ENCODE peak calls at places on chromosomes 3 and 15, in six cellular contexts. R is tibial artery, V is activated T-cell treated with anti-CD3 and anti-CD28 coated beads for 1 hour, T is PC-3, J is H54, Q is foreskin fibroblast. X is an unnamed sample.
A peak's percentile ranks its signal among the peaks of the same experiment; 100 is the strongest.

GRCh38 chr3:177567833-177568232 is 370.6 kb upstream of the TBL1XR1 start:
- DNase-seq in R (no peak), V (no peak), Q (peak; percentile 52), J (peak; percentile 33), T (peak; percentile 40), X (no peak)

GRCh38 chr3:59759298-59760169 is 709.7 kb upstream of the CFAP20DC start:
- DNase-seq in J (no peak), Q (peak; percentile 28), R (no peak), V (no peak), T (no peak), X (no peak)

GRCh38 chr3:156161172-156161571 is 40.8 kb downstream of the KCNAB1 start:
- DNase-seq in Q (peak; percentile 45), T (peak; percentile 74), V (no peak), R (no peak), J (no peak), X (peak; percentile 72)

GRCh38 chr15:80072285-80072684 is 12.8 kb downstream of the ZFAND6 start:
- DNase-seq in Q (peak; percentile 85), T (peak; percentile 92), V (no peak), J (no peak), R (no peak), X (peak; percentile 92)

GRCh38 chr3:22971497-22971896 is 231.6 kb upstream of the UBE2E2 start:
- DNase-seq in J (no peak), R (no peak), T (no peak), Q (no peak), V (no peak), X (no peak)

GRCh38 chr3:46717447-46718231 is at the start of gene PRSS50:
- DNase-seq in T (no peak), Q (no peak), V (no peak), J (no peak), R (peak; percentile 62), X (no peak)

GRCh38 chr3:196639517-196640500 is at the start of gene NRROS:
- DNase-seq in T (no peak), R (peak; percentile 83), V (peak; percentile 55), J (peak; percentile 71), Q (peak; percentile 84), X (peak; percentile 51)

GRCh38 chr15:29638781-29639180 is 183.5 kb downstream of the TJP1 start:
- DNase-seq in T (peak; percentile 68), V (no peak), R (no peak), Q (no peak), J (peak; percentile 58), X (no peak)

GRCh38 chr3:12730511-12731234 is 28.4 kb downstream of the TMEM40 start:
- DNase-seq in T (peak; percentile 63), R (no peak), V (no peak), J (no peak), Q (peak; percentile 16), X (no peak)

GRCh38 chr15:63503739-63504246 is 600 bp upstream of the USP3 start:
- DNase-seq in T (peak; percentile 68), J (no peak), V (peak; percentile 73), R (no peak), Q (peak; percentile 89), X (peak; percentile 77)

GRCh38 chr3:102974333-102974732 is 539.5 kb downstream of the ZPLD1 start:
- DNase-seq in J (no peak), T (no peak), R (no peak), V (no peak), Q (no peak), X (no peak)

GRCh38 chr15:74682954-74683353 is 12.9 kb downstream of the EDC3 start:
- DNase-seq in R (no peak), J (no peak), T (no peak), Q (no peak), V (no peak), X (no peak)

GRCh38 chr3:36477655-36478054 is 97.4 kb downstream of the STAC start:
- DNase-seq in V (no peak), T (no peak), Q (peak; percentile 90), J (no peak), R (no peak), X (peak; percentile 8)

GRCh38 chr3:55935241-55935640 is 448.1 kb upstream of the WNT5A start:
- DNase-seq in V (no peak), J (no peak), R (no peak), T (no peak), Q (no peak), X (no peak)

GRCh38 chr3:192170659-192171058 is 556.7 kb downstream of the FGF12 start:
- DNase-seq in R (no peak), T (no peak), V (no peak), Q (no peak), J (no peak), X (peak; percentile 62)

GRCh38 chr15:44738340-44738984 is 2.1 kb downstream of the TRIM69 start:
- DNase-seq in V (no peak), T (peak; percentile 87), J (peak; percentile 17), R (no peak), Q (peak; percentile 70), X (peak; percentile 38)

GRCh38 chr3:82088749-82089148 is 327.3 kb upstream of the GBE1 start:
- DNase-seq in V (no peak), R (no peak), J (no peak), Q (no peak), T (no peak), X (no peak)

GRCh38 chr3:102018544-102018943 is 169.2 kb downstream of the NFKBIZ start:
- DNase-seq in Q (no peak), T (no peak), R (no peak), V (no peak), J (no peak), X (no peak)

GRCh38 chr15:77025471-77025901 is 30.6 kb downstream of the PSTPIP1 start:
- DNase-seq in J (no peak), Q (no peak), R (peak; percentile 55), V (no peak), T (no peak), X (no peak)

GRCh38 chr3:179066058-179066457 is 5.6 kb downstream of the ZMAT3 start:
- DNase-seq in J (no peak), T (no peak), R (no peak), V (no peak), Q (no peak), X (no peak)

GRCh38 chr15:78107471-78107870 is 15.1 kb downstream of the SH2D7 start:
- DNase-seq in V (no peak), J (no peak), R (no peak), Q (no peak), T (no peak), X (no peak)

GRCh38 chr3:11523793-11524160 is 119.9 kb downstream of the VGLL4 start:
- DNase-seq in V (no peak), Q (no peak), T (no peak), R (peak; percentile 66), J (no peak), X (no peak)

GRCh38 chr3:142028174-142028833 is 121.0 kb downstream of the TFDP2 start:
- DNase-seq in J (peak; percentile 33), T (peak; percentile 70), Q (peak; percentile 80), R (no peak), V (no peak), X (peak; percentile 87)